ENCODE peak calls at places on chromosomes 13 and 19, in nine cellular contexts. M is effector CD4-positive, alpha-beta T cell; J is NCI-H2081; Z is HL-60; C is hypothalamus; U is AG09319; E is GOT3; Q is thoracic aorta; L is NCI-H510A treated with DMSO at 0.1 percent for 48 hours. T is an unnamed sample.

GRCh38 chr19:35344511-35345031 is 3.1 kb upstream of the FFAR1 start:
- DNase-seq in M (no peak), J (no peak), Z (no peak), C (no peak), U (no peak), E (no peak), Q (no peak), L (no peak), T (no peak)

GRCh38 chr19:38250821-38251563 is 5.2 kb downstream of the PPP1R14A start:
- DNase-seq in M (no peak), J (no peak), Z (no peak), C (peak; percentile 64), U (no peak), E (no peak), Q (peak; percentile 61), L (peak; percentile 47), T (no peak)

GRCh38 chr19:30049226-30049625 is 107.2 kb downstream of the URI1 start:
- DNase-seq in M (no peak), J (no peak), Z (no peak), C (no peak), U (no peak), E (no peak), Q (no peak), L (no peak), T (no peak)

GRCh38 chr19:2970201-2970838 is 7.0 kb upstream of the TLE6 start:
- DNase-seq in M (no peak), J (no peak), Z (no peak), C (no peak), U (no peak), E (no peak), Q (no peak), L (no peak), T (no peak)

GRCh38 chr19:55618426-55618825 is 5.9 kb downstream of the ZNF784 start:
- DNase-seq in M (no peak), J (no peak), Z (no peak), C (no peak), U (no peak), E (no peak), Q (no peak), L (no peak), T (no peak)

GRCh38 chr13:109231853-109232252 is 554.5 kb downstream of the IRS2 start:
- DNase-seq in M (no peak), J (no peak), Z (no peak), C (no peak), U (no peak), E (no peak), Q (no peak), L (no peak), T (no peak)

GRCh38 chr19:798415-799075 is 1.3 kb downstream of the PTBP1 start:
- DNase-seq in M (no peak), J (no peak), Z (no peak), C (no peak), U (no peak), E (no peak), Q (no peak), L (no peak), T (no peak)

GRCh38 chr13:106047859-106048258 is 487.6 kb downstream of the EFNB2 start:
- DNase-seq in M (no peak), J (no peak), Z (no peak), C (no peak), U (no peak), E (no peak), Q (no peak), L (no peak), T (no peak)

GRCh38 chr19:19559942-19560341 is 21.9 kb downstream of the CILP2 start:
- DNase-seq in M (no peak), J (no peak), Z (no peak), C (no peak), U (no peak), E (no peak), Q (no peak), L (no peak), T (no peak)

GRCh38 chr13:32955881-32956594 is 60.2 kb upstream of the KL start:
- DNase-seq in M (no peak), J (no peak), Z (no peak), C (no peak), U (no peak), E (no peak), Q (no peak), L (no peak), T (no peak)

GRCh38 chr13:80082396-80083096 is 258.4 kb downstream of the SPRY2 start:
- DNase-seq in M (no peak), J (no peak), Z (no peak), C (no peak), U (no peak), E (no peak), Q (no peak), L (no peak), T (no peak)

GRCh38 chr19:4189641-4190040 is 7.2 kb downstream of the ANKRD24 start:
- DNase-seq in M (no peak), J (no peak), Z (no peak), C (no peak), U (no peak), E (no peak), Q (no peak), L (no peak), T (no peak)

GRCh38 chr13:110114351-110114750 is 192.6 kb downstream of the COL4A1 start:
- DNase-seq in M (no peak), J (no peak), Z (no peak), C (no peak), U (no peak), E (no peak), Q (no peak), L (no peak), T (no peak)

GRCh38 chr13:99506632-99507031 is 5.4 kb downstream of the TM9SF2 start:
- DNase-seq in M (no peak), J (no peak), Z (no peak), C (no peak), U (no peak), E (no peak), Q (no peak), L (no peak), T (no peak)

GRCh38 chr13:48500652-48501197 is 32.2 kb downstream of the RCBTB2 start:
- DNase-seq in M (no peak), J (peak; percentile 12), Z (peak; percentile 94), C (no peak), U (peak; percentile 83), E (no peak), Q (no peak), L (no peak), T (peak; percentile 25)

GRCh38 chr19:10292206-10292788 is 2.5 kb downstream of the ICAM5 start:
- DNase-seq in M (peak; percentile 44), J (no peak), Z (no peak), C (peak; percentile 53), U (no peak), E (no peak), Q (peak; percentile 28), L (no peak), T (peak; percentile 45)

GRCh38 chr13:41456768-41457588 is at the start of gene RGCC:
- DNase-seq in M (peak; percentile 95), J (peak; percentile 39), Z (peak; percentile 55), C (peak; percentile 83), U (no peak), E (peak; percentile 44), Q (peak; percentile 70), L (no peak), T (peak; percentile 20)

GRCh38 chr13:101303512-101303911 is 112.8 kb downstream of the NALCN start:
- DNase-seq in M (no peak), J (no peak), Z (no peak), C (peak; percentile 13), U (no peak), E (no peak), Q (no peak), L (no peak), T (no peak)

GRCh38 chr19:46615966-46616365 is 8.9 kb downstream of the PTGIR start:
- DNase-seq in M (no peak), J (no peak), Z (no peak), C (no peak), U (no peak), E (no peak), Q (no peak), L (no peak), T (no peak)

GRCh38 chr13:40565282-40566148 is 100.9 kb downstream of the FOXO1 start:
- DNase-seq in M (no peak), J (no peak), Z (no peak), C (no peak), U (no peak), E (no peak), Q (no peak), L (no peak), T (no peak)

GRCh38 chr13:30429721-30430694 is 7.7 kb downstream of the UBE2L5 start:
- DNase-seq in M (no peak), J (no peak), Z (no peak), C (no peak), U (no peak), E (peak; percentile 11), Q (no peak), L (no peak), T (no peak)

GRCh38 chr13:95948646-95949045 is 104.6 kb downstream of the UGGT2 start:
- DNase-seq in M (no peak), J (no peak), Z (no peak), C (no peak), U (no peak), E (no peak), Q (no peak), L (no peak), T (no peak)

GRCh38 chr13:24623141-24623665 is 57.0 kb upstream of the ATP12A start:
- DNase-seq in M (no peak), J (no peak), Z (no peak), C (no peak), U (no peak), E (no peak), Q (no peak), L (no peak), T (no peak)

GRCh38 chr19:54674021-54674617 is 11.3 kb downstream of the LILRB4 start:
- DNase-seq in M (no peak), J (peak; percentile 15), Z (no peak), C (no peak), U (no peak), E (no peak), Q (no peak), L (peak; percentile 7), T (no peak)

GRCh38 chr19:51131780-51132680 is 7.3 kb downstream of the SIGLEC9 start:
- DNase-seq in M (no peak), J (no peak), Z (peak; percentile 59), C (peak; percentile 6), U (no peak), E (no peak), Q (no peak), L (no peak), T (no peak)

GRCh38 chr19:7899751-7900352 is 3.8 kb upstream of the MAP2K7 start:
- DNase-seq in M (no peak), J (no peak), Z (no peak), C (no peak), U (no peak), E (no peak), Q (no peak), L (no peak), T (no peak)

GRCh38 chr19:28297036-28297435 is 915.9 kb downstream of the UQCRFS1 start:
- DNase-seq in M (no peak), J (no peak), Z (no peak), C (no peak), U (no peak), E (no peak), Q (no peak), L (no peak), T (no peak)